ENCODE peak calls at places on chromosomes 4 and X, in seven cellular contexts. One of them, this sample, is unnamed.

GRCh38 chrX:15749642-15750610 is 11.9 kb downstream of the CA5B start:
- DNase-seq in cardiac muscle cell: no peak
- DNase-seq in SK-N-SH: no peak
- DNase-seq in stimulated activated CD8-positive, alpha-beta memory T cell treated with anti-CD3 and anti-CD28 coated beads, Interleukin-15, amount 100 ng/mL, for 24 hours: no peak
- DNase-seq in neuronal stem cell: no peak
- DNase-seq in OCI-LY7: peak
- DNase-seq in NCI-H2029: no peak
- DNase-seq in this sample: peak

GRCh38 chrX:23773601-23774175 is 9.3 kb upstream of the SAT1 start:
- DNase-seq in cardiac muscle cell: no peak
- DNase-seq in stimulated activated CD8-positive, alpha-beta memory T cell treated with anti-CD3 and anti-CD28 coated beads, Interleukin-15, amount 100 ng/mL, for 24 hours: no peak
- DNase-seq in SK-N-SH: no peak
- DNase-seq in NCI-H2029: peak
- DNase-seq in neuronal stem cell: no peak
- DNase-seq in OCI-LY7: peak
- DNase-seq in this sample: peak

GRCh38 chrX:24858004-24858746 is 157.6 kb downstream of the ARX start:
- DNase-seq in SK-N-SH: no peak
- DNase-seq in OCI-LY7: no peak
- DNase-seq in NCI-H2029: no peak
- DNase-seq in cardiac muscle cell: peak
- DNase-seq in stimulated activated CD8-positive, alpha-beta memory T cell treated with anti-CD3 and anti-CD28 coated beads, Interleukin-15, amount 100 ng/mL, for 24 hours: no peak
- DNase-seq in neuronal stem cell: no peak
- DNase-seq in this sample: no peak

GRCh38 chr4:87843936-87844335 is 11.2 kb downstream of the MEPE start:
- DNase-seq in OCI-LY7: no peak
- DNase-seq in cardiac muscle cell: peak
- DNase-seq in NCI-H2029: no peak
- DNase-seq in neuronal stem cell: no peak
- DNase-seq in SK-N-SH: no peak
- DNase-seq in stimulated activated CD8-positive, alpha-beta memory T cell treated with anti-CD3 and anti-CD28 coated beads, Interleukin-15, amount 100 ng/mL, for 24 hours: no peak
- DNase-seq in this sample: no peak

GRCh38 chr4:15186149-15186548 is 183.9 kb downstream of the CPEB2 start:
- DNase-seq in stimulated activated CD8-positive, alpha-beta memory T cell treated with anti-CD3 and anti-CD28 coated beads, Interleukin-15, amount 100 ng/mL, for 24 hours: no peak
- DNase-seq in cardiac muscle cell: peak
- DNase-seq in OCI-LY7: no peak
- DNase-seq in neuronal stem cell: no peak
- DNase-seq in NCI-H2029: no peak
- DNase-seq in SK-N-SH: no peak
- DNase-seq in this sample: no peak

GRCh38 chr4:138910201-138910913 is 105.2 kb upstream of the NOCT start:
- DNase-seq in SK-N-SH: peak
- DNase-seq in neuronal stem cell: no peak
- DNase-seq in OCI-LY7: no peak
- DNase-seq in NCI-H2029: peak
- DNase-seq in cardiac muscle cell: peak
- DNase-seq in stimulated activated CD8-positive, alpha-beta memory T cell treated with anti-CD3 and anti-CD28 coated beads, Interleukin-15, amount 100 ng/mL, for 24 hours: no peak
- DNase-seq in this sample: no peak

GRCh38 chrX:139844163-139844562 is 88.7 kb downstream of the ATP11C start:
- DNase-seq in NCI-H2029: peak
- DNase-seq in stimulated activated CD8-positive, alpha-beta memory T cell treated with anti-CD3 and anti-CD28 coated beads, Interleukin-15, amount 100 ng/mL, for 24 hours: no peak
- DNase-seq in OCI-LY7: peak
- DNase-seq in neuronal stem cell: no peak
- DNase-seq in SK-N-SH: no peak
- DNase-seq in cardiac muscle cell: no peak
- DNase-seq in this sample: no peak

GRCh38 chrX:111328858-111329257 is 58.6 kb upstream of the CAPN6 start:
- DNase-seq in neuronal stem cell: no peak
- DNase-seq in NCI-H2029: no peak
- DNase-seq in SK-N-SH: no peak
- DNase-seq in stimulated activated CD8-positive, alpha-beta memory T cell treated with anti-CD3 and anti-CD28 coated beads, Interleukin-15, amount 100 ng/mL, for 24 hours: no peak
- DNase-seq in OCI-LY7: no peak
- DNase-seq in cardiac muscle cell: no peak
- DNase-seq in this sample: no peak

GRCh38 chr4:129164243-129164642 is 68.3 kb downstream of the C4orf33 start:
- DNase-seq in NCI-H2029: no peak
- DNase-seq in stimulated activated CD8-positive, alpha-beta memory T cell treated with anti-CD3 and anti-CD28 coated beads, Interleukin-15, amount 100 ng/mL, for 24 hours: no peak
- DNase-seq in OCI-LY7: no peak
- DNase-seq in neuronal stem cell: no peak
- DNase-seq in SK-N-SH: no peak
- DNase-seq in cardiac muscle cell: no peak
- DNase-seq in this sample: no peak